ENCODE peak calls at places on chromosomes 3 and 15, in four cellular contexts. X is activated T-cell treated with anti-CD3 and anti-CD28 coated beads for 1 hour, N is NCI-H1105, F is HTR-8/SVneo. P is an unnamed sample.

GRCh38 chr3:110995461-110996226 is 76.0 kb upstream of the NECTIN3 start:
- DNase-seq in X (no peak), N (no peak), F (peak), P (no peak)

GRCh38 chr15:89088605-89089315 is 504 bp downstream of the ABHD2 start:
- DNase-seq in X (peak), N (no peak), F (no peak), P (peak)

GRCh38 chr15:74253276-74253921 is 17.3 kb downstream of the CCDC33 start:
- DNase-seq in X (no peak), N (no peak), F (no peak), P (no peak)

GRCh38 chr3:65785065-65785645 is 253.6 kb downstream of the MAGI1 start:
- DNase-seq in X (no peak), N (peak), F (peak), P (no peak)

GRCh38 chr15:79593119-79593869 is 161.2 kb downstream of the MINAR1 start:
- DNase-seq in X (no peak), N (no peak), F (no peak), P (no peak)

GRCh38 chr3:78867409-78868372 is 900.1 kb downstream of the ROBO1 start:
- DNase-seq in X (no peak), N (no peak), F (no peak), P (no peak)

GRCh38 chr3:102525624-102526023 is 90.8 kb downstream of the ZPLD1 start:
- DNase-seq in X (no peak), N (no peak), F (no peak), P (no peak)

GRCh38 chr15:75065467-75065850 is 42.1 kb downstream of the PPCDC start:
- DNase-seq in X (no peak), N (no peak), F (no peak), P (no peak)

GRCh38 chr3:125125822-125126245 is 70.0 kb upstream of the HEG1 start:
- DNase-seq in X (no peak), N (no peak), F (peak), P (no peak)

GRCh38 chr15:43118829-43119228 is 13.0 kb upstream of the UBR1 start:
- DNase-seq in X (no peak), N (no peak), F (no peak), P (no peak)

GRCh38 chr3:46442591-46443530 is 21.8 kb downstream of the LTF start:
- DNase-seq in X (no peak), N (no peak), F (no peak), P (no peak)

GRCh38 chr3:40793739-40794138 is 269.0 kb downstream of the ZNF621 start:
- DNase-seq in X (no peak), N (no peak), F (no peak), P (no peak)

GRCh38 chr15:42194502-42194901 is 13.6 kb downstream of the VPS39 start:
- DNase-seq in X (no peak), N (no peak), F (peak), P (no peak)

GRCh38 chr3:190131329-190131728 is 10.6 kb upstream of the P3H2 start:
- DNase-seq in X (no peak), N (no peak), F (no peak), P (no peak)

GRCh38 chr3:78507196-78507984 is 1260.4 kb downstream of the ROBO1 start:
- DNase-seq in X (no peak), N (no peak), F (no peak), P (no peak)

GRCh38 chr15:72474466-72474911 is 359 bp downstream of the ARIH1 start:
- DNase-seq in X (no peak), N (no peak), F (no peak), P (no peak)

GRCh38 chr15:65920825-65921309 is 51.6 kb downstream of the RAB11A start:
- DNase-seq in X (no peak), N (no peak), F (no peak), P (no peak)

GRCh38 chr3:196080517-196080841 is 1.4 kb downstream of the TFRC start:
- DNase-seq in X (no peak), N (no peak), F (no peak), P (no peak)

GRCh38 chr3:135752851-135753250 is 212.7 kb upstream of the PPP2R3A start:
- DNase-seq in X (no peak), N (no peak), F (no peak), P (no peak)

GRCh38 chr15:75200765-75201608 is 695 bp upstream of the C15orf39 start:
- DNase-seq in X (no peak), N (peak), F (no peak), P (peak)

GRCh38 chr15:101048191-101049011 is 129.2 kb downstream of the LRRK1 start:
- DNase-seq in X (no peak), N (no peak), F (no peak), P (no peak)

GRCh38 chr3:45067941-45068340 is 41.8 kb downstream of the CLEC3B start:
- DNase-seq in X (no peak), N (no peak), F (no peak), P (no peak)

GRCh38 chr15:88649286-88649733 is 10.5 kb downstream of the ISG20 start:
- DNase-seq in X (peak), N (no peak), F (peak), P (no peak)

GRCh38 chr3:72606005-72606800 is 242.0 kb downstream of the SHQ1 start:
- DNase-seq in X (no peak), N (no peak), F (no peak), P (no peak)

GRCh38 chr3:25604107-25604805 is 60.5 kb downstream of the TOP2B start:
- DNase-seq in X (no peak), N (no peak), F (peak), P (no peak)

GRCh38 chr3:122944671-122945151 is 82.9 kb downstream of the SEMA5B start:
- DNase-seq in X (no peak), N (no peak), F (no peak), P (no peak)

GRCh38 chr3:46017720-46018119 is 9.6 kb downstream of the XCR1 start:
- DNase-seq in X (no peak), N (no peak), F (no peak), P (no peak)

GRCh38 chr3:184360834-184361531 is 422 bp downstream of the CLCN2 start:
- DNase-seq in X (no peak), N (peak), F (no peak), P (no peak)

GRCh38 chr15:62450061-62450460 is 285.0 kb upstream of the C2CD4B start:
- DNase-seq in X (no peak), N (no peak), F (no peak), P (no peak)

GRCh38 chr3:101216710-101217457 is 103.5 kb downstream of the IMPG2 start:
- DNase-seq in X (no peak), N (no peak), F (no peak), P (no peak)

GRCh38 chr15:62828364-62828763 is 214.2 kb upstream of the TPM1 start:
- DNase-seq in X (no peak), N (no peak), F (no peak), P (no peak)

GRCh38 chr3:93855406-93855805 is 118.3 kb downstream of the PROS1 start:
- DNase-seq in X (no peak), N (no peak), F (no peak), P (no peak)

GRCh38 chr15:59165726-59166125 is 40.9 kb upstream of the LDHAL6B start:
- DNase-seq in X (no peak), N (peak), F (no peak), P (no peak)

GRCh38 chr15:35753486-35753885 is 207.5 kb upstream of the DPH6 start:
- DNase-seq in X (no peak), N (no peak), F (no peak), P (no peak)

GRCh38 chr3:124886168-124887051 is 755 bp downstream of the ITGB5 start:
- DNase-seq in X (peak), N (peak), F (peak), P (peak)

GRCh38 chr3:34155666-34156065 is 357.2 kb downstream of the PDCD6IP start:
- DNase-seq in X (no peak), N (no peak), F (no peak), P (peak)

GRCh38 chr3:196684548-196685407 is 27.3 kb downstream of the CEP19 start:
- DNase-seq in X (peak), N (peak), F (peak), P (peak)

GRCh38 chr3:190504354-190505125 is 9.3 kb upstream of the IL1RAP start:
- DNase-seq in X (no peak), N (no peak), F (no peak), P (no peak)

GRCh38 chr3:155411500-155412223 is 118.2 kb upstream of the STRIT1 start:
- DNase-seq in X (no peak), N (no peak), F (no peak), P (no peak)